ENCODE peak calls at places on chromosomes 6 and 20, in nine cellular contexts. G is cardiac muscle cell; Y is effector memory CD4-positive, alpha-beta T cell; E is psoas muscle; P is hepatocyte; Q is breast epithelium; A is AG10803; S is right atrium auricular region; J is neuronal stem cell. R is an unnamed sample.

GRCh38 chr20:64140421-64140820 is 23.8 kb upstream of the MYT1 start:
- DNase-seq in G (no peak), Q (peak; percentile 36), P (peak; percentile 37), A (no peak), E (no peak), J (no peak), Y (no peak), S (no peak), R (no peak)

GRCh38 chr6:155440758-155441157 is 14.9 kb downstream of the NOX3 start:
- DNase-seq in J (no peak), Y (no peak), P (no peak), G (no peak), E (no peak), Q (no peak), S (no peak), A (no peak), R (no peak)

GRCh38 chr6:73624896-73625295 is 28.9 kb downstream of the SLC17A5 start:
- DNase-seq in S (no peak), J (no peak), Y (no peak), P (no peak), A (no peak), E (no peak), G (no peak), Q (no peak), R (no peak)

GRCh38 chr6:166381381-166381732 is 1.4 kb downstream of the MPC1 start:
- DNase-seq in G (no peak), P (no peak), Y (no peak), S (no peak), A (no peak), Q (no peak), E (no peak), J (no peak), R (no peak)

GRCh38 chr20:45823949-45824835 is 2.9 kb downstream of the TNNC2 start:
- DNase-seq in Y (peak; percentile 41), Q (no peak), E (peak; percentile 80), A (peak; percentile 43), G (peak; percentile 52), S (no peak), J (no peak), P (peak; percentile 59), R (peak; percentile 50)

GRCh38 chr6:44335631-44336030 is 6.8 kb upstream of the SPATS1 start:
- DNase-seq in Q (no peak), P (no peak), J (no peak), S (no peak), E (no peak), G (no peak), Y (no peak), A (no peak), R (no peak)

GRCh38 chr20:58690851-58691250 is 1.7 kb upstream of the NPEPL1 start:
- DNase-seq in S (peak; percentile 68), A (peak; percentile 46), Y (no peak), P (peak; percentile 51), G (no peak), E (no peak), Q (no peak), J (no peak), R (peak; percentile 63)

GRCh38 chr6:90297866-90298381 is 1.3 kb upstream of the BACH2 start:
- DNase-seq in J (no peak), G (peak; percentile 30), E (no peak), Q (no peak), P (no peak), Y (no peak), S (no peak), A (no peak), R (no peak)

GRCh38 chr6:90403489-90404381 is 107.1 kb upstream of the BACH2 start:
- DNase-seq in E (peak; percentile 74), G (peak; percentile 48), P (peak; percentile 68), Q (no peak), A (peak; percentile 31), J (no peak), Y (no peak), S (no peak), R (peak; percentile 46)

GRCh38 chr6:166714581-166714980 is 87.5 kb upstream of the RPS6KA2 start:
- DNase-seq in J (no peak), E (no peak), Y (no peak), S (no peak), G (no peak), A (no peak), P (no peak), Q (no peak), R (no peak)

GRCh38 chr20:41393705-41394066 is 27.1 kb upstream of the EMILIN3 start:
- DNase-seq in G (no peak), P (no peak), A (no peak), S (no peak), Q (no peak), J (no peak), E (no peak), Y (no peak), R (no peak)

GRCh38 chr6:137357263-137357947 is 136.8 kb downstream of the OLIG3 start:
- DNase-seq in J (peak; percentile 63), G (no peak), A (no peak), P (peak; percentile 59), S (no peak), Q (no peak), E (no peak), Y (no peak), R (no peak)

GRCh38 chr20:37128803-37129202 is 33.0 kb upstream of the RBL1 start:
- DNase-seq in J (no peak), P (no peak), Q (no peak), G (no peak), E (no peak), Y (no peak), S (no peak), A (no peak), R (no peak)

DNA sequence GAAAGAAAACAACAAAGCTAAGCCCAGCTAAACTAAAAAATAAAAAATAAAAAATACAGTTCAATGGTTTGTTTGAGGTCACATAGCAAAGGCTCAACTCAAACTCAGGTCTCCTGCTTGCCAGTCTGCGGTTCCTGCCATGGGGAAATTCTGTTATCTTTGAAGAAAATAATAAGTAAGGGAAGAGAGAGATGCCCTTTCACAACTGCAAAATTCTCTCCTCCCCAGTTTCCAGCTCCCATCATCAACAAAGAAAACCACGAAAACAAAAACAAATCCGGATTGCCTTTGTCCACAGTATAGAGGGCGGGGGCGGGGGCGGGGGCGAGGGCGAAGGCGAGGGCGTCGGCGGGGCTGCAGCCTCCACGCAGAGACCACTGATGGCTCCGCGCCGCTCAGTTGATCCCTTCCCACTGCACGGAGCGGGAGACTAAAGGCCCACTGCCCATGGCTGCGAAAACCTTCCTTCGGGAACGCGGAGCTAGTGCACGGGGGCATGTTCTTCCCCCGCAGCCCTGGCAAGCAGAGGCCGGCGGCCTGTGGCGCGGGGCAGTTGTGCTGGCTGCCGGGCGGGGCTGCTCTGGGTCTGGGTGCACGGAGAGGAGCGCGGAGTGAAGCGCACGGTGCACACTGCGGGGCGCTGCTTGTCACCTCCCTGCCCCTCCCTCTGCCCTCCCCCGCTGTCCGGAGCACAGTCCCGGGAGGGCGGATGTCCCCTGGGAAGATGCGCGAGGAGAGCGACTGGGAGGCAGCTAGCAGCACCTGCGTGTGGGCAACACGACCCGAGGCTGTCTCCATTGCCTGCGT is 54.2 kb upstream of the TPD52L1 start:
- DNase-seq in P (peak; percentile 71), S (no peak), J (peak; percentile 48), E (peak; percentile 78), Q (peak; percentile 53), Y (no peak), A (peak; percentile 69), G (peak; percentile 69), R (peak; percentile 64)
- H3K4me3 ChIP-seq in P (peak overlapping the region; percentile 59), S (peak overlapping the region; percentile 35), J (peak overlapping the region; percentile 76), E (peak overlapping the region; percentile 78), Q (peak overlapping the region; percentile 82), Y (peak overlapping the region; percentile 46), A (peak overlapping the region; percentile 64), G (peak overlapping the region; percentile 40), R (peak overlapping the region; percentile 61)

GRCh38 chr20:62401331-62401779 is 5.7 kb downstream of the CABLES2 start:
- DNase-seq in P (no peak), Q (no peak), E (no peak), Y (no peak), G (peak; percentile 49), A (no peak), S (no peak), J (no peak), R (no peak)
- H3K4me3 ChIP-seq in P (no peak overlapping the region), Q (no peak overlapping the region), E (no peak overlapping the region), Y (no peak overlapping the region), G (no peak overlapping the region), A (no peak overlapping the region), S (no peak overlapping the region), J (peak overlapping the region; percentile 31), R (no peak overlapping the region)

GRCh38 chr6:52603000-52603795 is 26.3 kb upstream of the TRAM2 start:
- DNase-seq in A (peak; percentile 76), P (peak; percentile 51), Y (no peak), S (no peak), E (no peak), Q (no peak), G (no peak), J (no peak), R (peak; percentile 91)
- H3K4me3 ChIP-seq in A (no peak overlapping the region), P (no peak overlapping the region), Y (no peak overlapping the region), S (no peak overlapping the region), E (no peak overlapping the region), Q (no peak overlapping the region), G (no peak overlapping the region), J (no peak overlapping the region), R (no peak overlapping the region)

GRCh38 chr6:164415832-164416563 is 893.4 kb downstream of the C6orf118 start:
- DNase-seq in P (no peak), E (no peak), Y (no peak), S (no peak), Q (no peak), J (peak; percentile 29), G (no peak), A (no peak), R (no peak)
- H3K4me3 ChIP-seq in P (no peak overlapping the region), E (peak overlapping the region; percentile 43), Y (no peak overlapping the region), S (no peak overlapping the region), Q (peak overlapping the region; percentile 48), J (no peak overlapping the region), G (no peak overlapping the region), A (no peak overlapping the region), R (peak overlapping the region; percentile 22)

DNA sequence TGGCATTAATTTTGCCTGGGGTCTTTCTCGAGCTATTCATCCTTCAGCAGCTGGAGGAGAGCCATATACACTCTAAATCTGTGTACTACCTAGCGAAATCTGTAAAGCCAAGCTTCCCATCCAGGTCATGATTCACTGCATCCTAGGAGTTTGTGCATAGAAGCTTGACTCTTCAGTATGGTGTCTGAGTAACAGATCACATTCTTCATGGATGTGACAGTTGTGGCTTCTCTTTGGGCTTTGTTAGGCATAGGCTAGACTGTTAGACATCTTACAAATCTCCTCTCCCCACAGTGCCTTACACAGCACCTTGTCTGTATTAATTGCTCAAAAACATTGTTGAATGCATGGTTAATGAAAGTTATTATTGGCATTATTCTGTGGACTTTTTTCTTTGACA is 177.0 kb downstream of the EYA4 start:
- DNase-seq in Q (no peak), G (no peak), A (no peak), P (no peak), Y (no peak), J (no peak), E (no peak), S (no peak), R (no peak)
- H3K4me3 ChIP-seq in Q (no peak overlapping the region), G (no peak overlapping the region), A (no peak overlapping the region), P (no peak overlapping the region), Y (no peak overlapping the region), J (no peak overlapping the region), E (no peak overlapping the region), S (no peak overlapping the region), R (no peak overlapping the region)

R was measured in cardiac fibroblast.